ENCODE peak calls at places on chromosomes 11 and 22, in six cellular contexts. X is body of pancreas, M is AG10803, U is H9, P is AG09319, I is endothelial cell. W is an unnamed sample.

GRCh38 chr22:30290318-30290678 is 993 bp upstream of the CASTOR1 start:
- DNase-seq in I (no peak), P (no peak), M (no peak), X (no peak), U (no peak), W (no peak)

GRCh38 chr11:130208241-130209127 is 48.9 kb downstream of the ST14 start:
- DNase-seq in I (no peak), X (peak), U (peak), M (no peak), P (no peak), W (peak)

GRCh38 chr11:71202966-71203365 is 49.4 kb downstream of the SHANK2 start:
- DNase-seq in U (no peak), P (no peak), X (no peak), I (no peak), M (no peak), W (no peak)

GRCh38 chr11:3947084-3947483 is 91.6 kb downstream of the STIM1 start:
- DNase-seq in P (no peak), I (no peak), U (no peak), M (peak), X (no peak), W (no peak)

GRCh38 chr11:122663764-122664163 is 8.2 kb downstream of the UBASH3B start:
- DNase-seq in X (no peak), P (no peak), I (no peak), U (no peak), M (peak), W (no peak)

GRCh38 chr11:36296925-36297604 is 977 bp downstream of the PRR5L start:
- DNase-seq in I (no peak), X (no peak), P (peak), U (no peak), M (peak), W (no peak)

GRCh38 chr11:73173755-73174494 is 31.8 kb upstream of the FCHSD2 start:
- DNase-seq in U (no peak), X (peak), I (no peak), P (no peak), M (no peak), W (no peak)

GRCh38 chr11:67532889-67533288 is 9.6 kb upstream of the CABP2 start:
- DNase-seq in X (no peak), M (no peak), P (no peak), I (no peak), U (no peak), W (no peak)

GRCh38 chr22:27962268-27963191 is 43.5 kb upstream of the PITPNB start:
- DNase-seq in P (no peak), X (no peak), I (no peak), M (peak), U (no peak), W (no peak)

GRCh38 chr11:61542024-61542461 is 33.5 kb downstream of the LRRC10B start:
- DNase-seq in X (no peak), I (no peak), P (no peak), M (no peak), U (peak), W (peak)

GRCh38 chr22:45984316-45984916 is 7.5 kb upstream of the WNT7B start:
- DNase-seq in I (no peak), U (no peak), P (no peak), M (no peak), X (no peak), W (no peak)

GRCh38 chr22:44186737-44187136 is 6.0 kb downstream of the PARVG start:
- DNase-seq in X (no peak), U (no peak), M (no peak), I (no peak), P (no peak), W (no peak)

GRCh38 chr11:94224078-94224477 is 80.3 kb upstream of the IZUMO1R start:
- DNase-seq in X (no peak), M (peak), I (no peak), U (no peak), P (no peak), W (no peak)

GRCh38 chr11:32213223-32213622 is 122.3 kb downstream of the RCN1 start:
- DNase-seq in P (no peak), I (no peak), X (no peak), M (peak), U (no peak), W (no peak)

GRCh38 chr11:742156-742546 is 5.1 kb upstream of the TALDO1 start:
- DNase-seq in U (no peak), X (no peak), M (no peak), P (no peak), I (no peak), W (no peak)

GRCh38 chr11:432501-433100 is 9.2 kb downstream of the ANO9 start:
- DNase-seq in M (no peak), I (no peak), U (no peak), X (no peak), P (no peak), W (no peak)

GRCh38 chr22:33126881-33127280 is 68.7 kb upstream of the SYN3 start:
- DNase-seq in M (peak), U (peak), I (no peak), X (no peak), P (no peak), W (peak)

GRCh38 chr22:27416553-27417427 is 384.8 kb downstream of the MN1 start:
- DNase-seq in M (peak), X (peak), U (peak), P (peak), I (no peak), W (no peak)

GRCh38 chr11:108872781-108873291 is 208.0 kb downstream of the DDX10 start:
- DNase-seq in U (no peak), X (no peak), I (no peak), P (no peak), M (no peak), W (no peak)

GRCh38 chr11:8011383-8011782 is 24.2 kb downstream of the EIF3F start:
- DNase-seq in P (no peak), X (no peak), I (no peak), U (no peak), M (no peak), W (no peak)

GRCh38 chr11:17298302-17298701 is 21.8 kb downstream of the NUCB2 start:
- DNase-seq in M (no peak), U (no peak), X (no peak), I (no peak), P (no peak), W (no peak)

GRCh38 chr11:16879690-16880089 is 134.5 kb downstream of the PLEKHA7 start:
- DNase-seq in P (no peak), M (no peak), X (no peak), U (no peak), I (no peak), W (no peak)

GRCh38 chr22:49551897-49552659 is 275.6 kb downstream of the BRD1 start:
- DNase-seq in I (no peak), X (peak), M (no peak), U (no peak), P (no peak), W (no peak)

GRCh38 chr11:1230456-1231395 is 7.9 kb downstream of the MUC5B start:
- DNase-seq in U (peak), X (peak), I (no peak), M (no peak), P (no peak), W (peak)

GRCh38 chr22:42450862-42451261 is 18.7 kb upstream of the NFAM1 start:
- DNase-seq in I (no peak), X (no peak), P (no peak), M (no peak), U (no peak), W (no peak)

GRCh38 chr22:37167176-37167980 is 17.7 kb upstream of the IL2RB start:
- DNase-seq in M (no peak), X (peak), I (no peak), U (no peak), P (no peak), W (no peak)

GRCh38 chr11:60925685-60926267 is 1.5 kb downstream of the TMEM132A start:
- DNase-seq in I (no peak), M (no peak), X (no peak), U (no peak), P (no peak), W (no peak)

GRCh38 chr11:75480185-75480889 is 45.4 kb downstream of the GDPD5 start:
- DNase-seq in I (no peak), X (no peak), P (no peak), M (no peak), U (no peak), W (no peak)

GRCh38 chr22:21666786-21667185 is 974 bp downstream of the PPIL2 start:
- DNase-seq in P (no peak), I (no peak), U (no peak), M (no peak), X (no peak), W (no peak)

GRCh38 chr11:110173775-110174644 is 80.8 kb downstream of the ZC3H12C start:
- DNase-seq in M (peak), X (peak), U (peak), P (no peak), I (peak), W (peak)

GRCh38 chr11:11422291-11423128 is 69.5 kb upstream of the CSNK2A3 start:
- DNase-seq in X (no peak), P (no peak), I (no peak), M (no peak), U (no peak), W (peak)

GRCh38 chr11:65630215-65630614 is 7.7 kb upstream of the SIPA1 start:
- DNase-seq in U (no peak), I (no peak), M (no peak), P (no peak), X (no peak), W (no peak)

GRCh38 chr11:108340958-108341357 is 118.1 kb downstream of the ATM start:
- DNase-seq in X (no peak), P (no peak), I (no peak), U (peak), M (no peak), W (no peak)

GRCh38 chr11:10514210-10514609 is 26.8 kb downstream of the RNF141 start:
- DNase-seq in I (no peak), X (no peak), U (no peak), P (no peak), M (peak), W (no peak)

GRCh38 chr11:45182902-45183301 is 36.5 kb downstream of the PRDM11 start:
- DNase-seq in X (peak), I (peak), P (no peak), U (peak), M (peak), W (peak)
- TF ChIP-seq CTCF in X (peak), I (peak), P (peak), U (peak), M (peak), W (peak)

GRCh38 chr11:128848815-128849455 is 18.2 kb downstream of the KCNJ1 start:
- DNase-seq in P (no peak), U (peak), X (peak), I (peak), M (no peak), W (peak)
- TF ChIP-seq CTCF in P (peak), U (peak), X (peak), I (peak), M (peak), W (peak)

DNA sequence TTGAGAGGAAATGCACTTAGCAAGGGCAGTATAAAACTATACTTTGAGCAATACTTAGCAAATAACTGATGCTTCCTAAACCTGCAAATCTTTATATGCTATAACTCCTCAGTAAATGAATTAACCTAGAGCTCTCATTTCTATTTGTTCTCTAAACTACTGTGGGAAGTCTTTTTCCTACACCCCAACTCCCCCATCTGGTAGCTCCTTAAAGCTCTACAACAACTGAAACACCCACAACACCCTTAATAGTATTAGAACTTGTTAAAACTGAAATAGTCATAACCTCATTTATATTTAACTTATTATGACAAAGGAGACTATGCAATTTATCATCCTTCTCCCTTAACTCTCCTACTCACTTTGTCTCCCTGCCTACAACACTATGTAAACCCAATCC is 43.4 kb downstream of the GUCY1A2 start:
- DNase-seq in P (no peak), M (no peak), I (no peak), U (no peak), X (no peak), W (no peak)
- TF ChIP-seq CTCF in P (no peak), M (no peak), I (no peak), U (peak), X (no peak), W (no peak)

GRCh38 chr22:24563246-24563645 is 7.4 kb downstream of the SNRPD3 start:
- DNase-seq in M (no peak), X (no peak), P (no peak), I (no peak), U (no peak), W (no peak)

GRCh38 chr22:24554316-24555159 is at the start of gene GUCD1:
- DNase-seq in U (peak), I (no peak), P (no peak), M (peak), X (peak), W (peak)

GRCh38 chr22:24555160-24555495 is 190 bp upstream of the GUCD1 start:
- DNase-seq in I (peak), M (peak), X (peak), U (peak), P (peak), W (peak)

GRCh38 chr22:24555496-24556253 is at the start of gene SNRPD3:
- DNase-seq in I (peak), P (peak), U (peak), M (peak), X (peak), W (peak)

GRCh38 chr22:24559471-24559870 is 3.7 kb downstream of the SNRPD3 start:
- DNase-seq in X (no peak), P (no peak), I (no peak), U (no peak), M (no peak), W (peak)
- TF ChIP-seq CTCF in X (no peak), P (no peak), I (no peak), U (no peak), M (no peak), W (peak)